ENCODE peak calls at places on chromosomes 7 and 10, in five cellular contexts. L is body of pancreas, J is spleen, Z is colonic mucosa, P is IMR-90. U is an unnamed sample.

GRCh38 chr7:7829667-7830066 is 111.3 kb upstream of the RPA3 start:
- DNase-seq in L (no peak), J (no peak), Z (no peak), P (no peak), U (no peak)

GRCh38 chr7:81195033-81195432 is 276.2 kb upstream of the SEMA3C start:
- DNase-seq in L (no peak), J (no peak), Z (no peak), P (peak; percentile 74), U (no peak)

GRCh38 chr7:23246540-23246939 is at the start of gene GPNMB:
- DNase-seq in L (no peak), J (no peak), Z (peak; percentile 32), P (peak; percentile 58), U (peak; percentile 84)

GRCh38 chr10:3538850-3539531 is 246.0 kb downstream of the KLF6 start:
- DNase-seq in L (no peak), J (no peak), Z (no peak), P (peak; percentile 97), U (no peak)

GRCh38 chr7:96026006-96026405 is 253.7 kb downstream of the DYNC1I1 start:
- DNase-seq in L (no peak), J (no peak), Z (no peak), P (no peak), U (no peak)

GRCh38 chr10:80805343-80806020 is 267.8 kb downstream of the SH2D4B start:
- DNase-seq in L (no peak), J (no peak), Z (no peak), P (no peak), U (no peak)

GRCh38 chr7:93856319-93856718 is 34.2 kb downstream of the TFPI2 start:
- DNase-seq in L (no peak), J (no peak), Z (no peak), P (peak; percentile 0), U (no peak)

GRCh38 chr7:129368389-129368986 is 65.7 kb upstream of the STRIP2 start:
- DNase-seq in L (no peak), J (no peak), Z (no peak), P (no peak), U (no peak)

GRCh38 chr10:997266-998022 is 9.2 kb downstream of the GTPBP4 start:
- DNase-seq in L (no peak), J (no peak), Z (no peak), P (no peak), U (no peak)

GRCh38 chr10:60148266-60148840 is 241.3 kb downstream of the ANK3 start:
- DNase-seq in L (peak; percentile 23), J (no peak), Z (peak; percentile 75), P (peak; percentile 84), U (peak; percentile 86)

GRCh38 chr7:150337179-150337578 is 4.2 kb downstream of the RARRES2 start:
- DNase-seq in L (peak; percentile 86), J (no peak), Z (peak; percentile 71), P (no peak), U (no peak)

GRCh38 chr10:95266674-95267095 is 24.1 kb downstream of the PDLIM1 start:
- DNase-seq in L (peak; percentile 56), J (no peak), Z (peak; percentile 42), P (peak; percentile 88), U (peak; percentile 57)

GRCh38 chr10:95601116-95601719 is 40.0 kb upstream of the SORBS1 start:
- DNase-seq in L (peak; percentile 90), J (no peak), Z (peak; percentile 90), P (peak; percentile 84), U (peak; percentile 61)

GRCh38 chr10:103845983-103846382 is 9.4 kb downstream of the SH3PXD2A start:
- DNase-seq in L (no peak), J (peak; percentile 87), Z (peak; percentile 73), P (no peak), U (no peak)

GRCh38 chr7:148914208-148914777 is 30.2 kb upstream of the EZH2 start:
- DNase-seq in L (no peak), J (no peak), Z (no peak), P (peak; percentile 85), U (no peak)

GRCh38 chr10:109676703-109677102 is 246.6 kb downstream of the XPNPEP1 start:
- DNase-seq in L (no peak), J (no peak), Z (no peak), P (no peak), U (no peak)

GRCh38 chr10:33237736-33238624 is 96.5 kb downstream of the NRP1 start:
- DNase-seq in L (no peak), J (no peak), Z (no peak), P (peak; percentile 99), U (peak; percentile 78)

GRCh38 chr10:133133471-133134231 is 26.4 kb upstream of the KNDC1 start:
- DNase-seq in L (no peak), J (peak; percentile 72), Z (no peak), P (no peak), U (no peak)

GRCh38 chr7:685540-685939 is 41.0 kb upstream of the DNAAF5 start:
- DNase-seq in L (no peak), J (no peak), Z (no peak), P (no peak), U (no peak)

GRCh38 chr7:106337754-106338153 is 53.0 kb upstream of the NAMPT start:
- DNase-seq in L (no peak), J (no peak), Z (no peak), P (no peak), U (no peak)

GRCh38 chr7:66920256-66920655 is 769 bp upstream of the TMEM248 start:
- DNase-seq in L (no peak), J (no peak), Z (no peak), P (no peak), U (no peak)

GRCh38 chr7:66921396-66921917 is 432 bp downstream of the TMEM248 start:
- DNase-seq in L (peak; percentile 68), J (peak; percentile 90), Z (peak; percentile 49), P (peak; percentile 52), U (no peak)

GRCh38 chr7:66925255-66925654 is 4.2 kb downstream of the TMEM248 start:
- DNase-seq in L (no peak), J (no peak), Z (no peak), P (no peak), U (no peak)

GRCh38 chr7:66920769-66921395 is at the start of gene TMEM248:
- DNase-seq in L (peak; percentile 93), J (peak; percentile 97), Z (peak; percentile 95), P (peak; percentile 77), U (peak; percentile 60)

DNA sequence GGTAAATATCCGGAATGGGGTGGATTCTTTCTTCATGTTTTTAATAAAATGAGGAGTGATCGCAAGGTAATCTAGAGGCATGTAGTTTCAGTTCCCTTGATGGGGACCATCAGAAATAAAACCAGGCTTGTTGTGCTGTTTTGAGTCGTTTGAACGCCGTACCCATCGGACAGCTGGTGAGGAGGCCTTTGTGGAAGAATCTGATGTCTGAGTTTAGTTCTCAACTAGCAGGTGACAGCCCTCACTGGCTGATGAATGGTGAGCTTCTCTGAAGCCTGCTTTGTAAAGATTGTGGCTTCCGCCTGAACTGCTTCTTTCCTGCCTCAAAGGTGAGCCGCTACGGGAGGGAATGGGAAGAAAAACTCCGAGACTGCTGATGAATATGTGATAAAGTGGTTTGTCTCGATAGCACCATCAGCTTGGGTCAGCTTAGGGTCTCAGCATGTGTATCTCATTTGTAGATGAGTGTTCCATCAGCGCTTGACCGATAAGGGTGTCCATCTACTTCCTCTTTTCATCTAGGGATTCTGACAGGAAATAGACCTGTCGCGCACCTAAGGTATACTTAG is 977 bp downstream of the TMEM248 start:
- DNase-seq in L (no peak), J (no peak), Z (peak; percentile 28), P (no peak), U (no peak)
- H3K4me3 ChIP-seq in L (no peak overlapping the region), J (peak overlapping the region; percentile 96), Z (peak overlapping the region; percentile 89), P (peak overlapping the region; percentile 50), U (peak overlapping the region; percentile 95)

GRCh38 chr10:120823251-120823650 is 27.9 kb upstream of the WDR11 start:
- DNase-seq in L (no peak), J (no peak), Z (no peak), P (no peak), U (no peak)

GRCh38 chr10:120825878-120826383 is 25.2 kb upstream of the WDR11 start:
- DNase-seq in L (no peak), J (no peak), Z (no peak), P (no peak), U (no peak)

GRCh38 chr10:120827251-120827875 is 23.8 kb upstream of the WDR11 start:
- DNase-seq in L (no peak), J (no peak), Z (no peak), P (no peak), U (no peak)

GRCh38 chr10:120828940-120829339 is 22.2 kb upstream of the WDR11 start:
- DNase-seq in L (no peak), J (no peak), Z (no peak), P (no peak), U (no peak)

GRCh38 chr10:120824864-120825263 is 26.3 kb upstream of the WDR11 start:
- DNase-seq in L (peak; percentile 15), J (no peak), Z (peak; percentile 20), P (no peak), U (peak; percentile 1)
- TF ChIP-seq CTCF in L (peak; percentile 33), J (peak; percentile 47), Z (peak; percentile 50), P (peak; percentile 17), U (peak; percentile 54)

GRCh38 chr10:129046074-129046681 is 420.9 kb upstream of the MGMT start:
- DNase-seq in L (no peak), J (no peak), Z (no peak), P (no peak), U (no peak)
- H3K4me3 ChIP-seq in L (no peak overlapping the region), J (no peak overlapping the region), Z (no peak overlapping the region), P (no peak overlapping the region), U (no peak overlapping the region)

GRCh38 chr10:11140963-11141362 is 123.3 kb downstream of the CELF2 start:
- DNase-seq in L (no peak), J (no peak), Z (no peak), P (no peak), U (no peak)
- TF ChIP-seq CTCF in L (no peak), J (no peak), Z (no peak), P (no peak), U (no peak)

GRCh38 chr7:83032195-83032594 is 130.5 kb downstream of the PCLO start:
- DNase-seq in L (no peak), J (no peak), Z (no peak), P (no peak), U (no peak)
- H3K4me3 ChIP-seq in L (no peak overlapping the region), J (no peak overlapping the region), Z (no peak overlapping the region), P (no peak overlapping the region), U (no peak overlapping the region)

U was measured in HFF-Myc.